ENCODE peak calls at places on chromosomes 11 and 22, in eight cellular contexts. One of them, this sample, is unnamed.

GRCh38 chr11:39209966-39210365 is 2249.5 kb downstream of the LRRC4C start:
- DNase-seq in iPS-NIHi11: no peak
- DNase-seq in activated gamma-delta T cell treated with anti-CD3 and anti-CD28 coated beads, Interleukin-2, amount 50 U/mL, for 16 hours: no peak
- DNase-seq in nephron progenitor cell: no peak
- DNase-seq in COR-L47: no peak
- DNase-seq in stimulated activated CD4-positive, alpha-beta T cell treated with anti-CD3 and anti-CD28 coated beads, Interleukin-15, amount 100 ng/mL, for 24 hours: no peak
- DNase-seq in germinal center: no peak
- DNase-seq in GOT3: no peak
- DNase-seq in this sample: no peak

GRCh38 chr11:62792193-62792575 is 378 bp upstream of the TMEM223 start:
- DNase-seq in iPS-NIHi11: peak; percentile 38
- DNase-seq in stimulated activated CD4-positive, alpha-beta T cell treated with anti-CD3 and anti-CD28 coated beads, Interleukin-15, amount 100 ng/mL, for 24 hours: peak; percentile 23
- DNase-seq in nephron progenitor cell: peak; percentile 39
- DNase-seq in germinal center: no peak
- DNase-seq in COR-L47: no peak
- DNase-seq in GOT3: no peak
- DNase-seq in activated gamma-delta T cell treated with anti-CD3 and anti-CD28 coated beads, Interleukin-2, amount 50 U/mL, for 16 hours: no peak
- DNase-seq in this sample: no peak

GRCh38 chr22:29816980-29817379 is 21.1 kb downstream of the ASCC2 start:
- DNase-seq in GOT3: no peak
- DNase-seq in iPS-NIHi11: no peak
- DNase-seq in germinal center: no peak
- DNase-seq in COR-L47: no peak
- DNase-seq in activated gamma-delta T cell treated with anti-CD3 and anti-CD28 coated beads, Interleukin-2, amount 50 U/mL, for 16 hours: no peak
- DNase-seq in stimulated activated CD4-positive, alpha-beta T cell treated with anti-CD3 and anti-CD28 coated beads, Interleukin-15, amount 100 ng/mL, for 24 hours: no peak
- DNase-seq in nephron progenitor cell: no peak
- DNase-seq in this sample: no peak

GRCh38 chr11:87428266-87428665 is 390.5 kb downstream of the TMEM135 start:
- DNase-seq in iPS-NIHi11: no peak
- DNase-seq in GOT3: no peak
- DNase-seq in stimulated activated CD4-positive, alpha-beta T cell treated with anti-CD3 and anti-CD28 coated beads, Interleukin-15, amount 100 ng/mL, for 24 hours: no peak
- DNase-seq in COR-L47: no peak
- DNase-seq in activated gamma-delta T cell treated with anti-CD3 and anti-CD28 coated beads, Interleukin-2, amount 50 U/mL, for 16 hours: no peak
- DNase-seq in germinal center: no peak
- DNase-seq in nephron progenitor cell: no peak
- DNase-seq in this sample: no peak

GRCh38 chr22:44932493-44932892 is 77.3 kb downstream of the PHF21B start:
- DNase-seq in stimulated activated CD4-positive, alpha-beta T cell treated with anti-CD3 and anti-CD28 coated beads, Interleukin-15, amount 100 ng/mL, for 24 hours: no peak
- DNase-seq in nephron progenitor cell: no peak
- DNase-seq in activated gamma-delta T cell treated with anti-CD3 and anti-CD28 coated beads, Interleukin-2, amount 50 U/mL, for 16 hours: no peak
- DNase-seq in germinal center: no peak
- DNase-seq in iPS-NIHi11: no peak
- DNase-seq in COR-L47: no peak
- DNase-seq in GOT3: no peak
- DNase-seq in this sample: no peak

GRCh38 chr11:35015621-35016387 is 99.4 kb downstream of the PDHX start:
- DNase-seq in COR-L47: no peak
- DNase-seq in germinal center: no peak
- DNase-seq in activated gamma-delta T cell treated with anti-CD3 and anti-CD28 coated beads, Interleukin-2, amount 50 U/mL, for 16 hours: no peak
- DNase-seq in stimulated activated CD4-positive, alpha-beta T cell treated with anti-CD3 and anti-CD28 coated beads, Interleukin-15, amount 100 ng/mL, for 24 hours: no peak
- DNase-seq in iPS-NIHi11: no peak
- DNase-seq in nephron progenitor cell: no peak
- DNase-seq in GOT3: no peak
- DNase-seq in this sample: no peak

GRCh38 chr11:46547579-46547978 is 46.2 kb downstream of the AMBRA1 start:
- DNase-seq in iPS-NIHi11: no peak
- DNase-seq in GOT3: no peak
- DNase-seq in germinal center: no peak
- DNase-seq in activated gamma-delta T cell treated with anti-CD3 and anti-CD28 coated beads, Interleukin-2, amount 50 U/mL, for 16 hours: no peak
- DNase-seq in nephron progenitor cell: no peak
- DNase-seq in COR-L47: no peak
- DNase-seq in stimulated activated CD4-positive, alpha-beta T cell treated with anti-CD3 and anti-CD28 coated beads, Interleukin-15, amount 100 ng/mL, for 24 hours: no peak
- DNase-seq in this sample: no peak

GRCh38 chr22:35399114-35399677 is 744 bp upstream of the MCM5 start:
- DNase-seq in GOT3: no peak
- DNase-seq in COR-L47: no peak
- DNase-seq in activated gamma-delta T cell treated with anti-CD3 and anti-CD28 coated beads, Interleukin-2, amount 50 U/mL, for 16 hours: no peak
- DNase-seq in germinal center: no peak
- DNase-seq in stimulated activated CD4-positive, alpha-beta T cell treated with anti-CD3 and anti-CD28 coated beads, Interleukin-15, amount 100 ng/mL, for 24 hours: peak; percentile 24
- DNase-seq in iPS-NIHi11: no peak
- DNase-seq in nephron progenitor cell: no peak
- DNase-seq in this sample: peak; percentile 56

GRCh38 chr22:42202669-42203068 is 67.8 kb downstream of the TCF20 start:
- DNase-seq in activated gamma-delta T cell treated with anti-CD3 and anti-CD28 coated beads, Interleukin-2, amount 50 U/mL, for 16 hours: peak; percentile 22
- DNase-seq in nephron progenitor cell: no peak
- DNase-seq in iPS-NIHi11: no peak
- DNase-seq in COR-L47: no peak
- DNase-seq in GOT3: no peak
- DNase-seq in stimulated activated CD4-positive, alpha-beta T cell treated with anti-CD3 and anti-CD28 coated beads, Interleukin-15, amount 100 ng/mL, for 24 hours: peak; percentile 69
- DNase-seq in germinal center: no peak
- DNase-seq in this sample: no peak

GRCh38 chr11:46246514-46246913 is 30.9 kb upstream of the CREB3L1 start:
- DNase-seq in germinal center: no peak
- DNase-seq in GOT3: no peak
- DNase-seq in iPS-NIHi11: no peak
- DNase-seq in stimulated activated CD4-positive, alpha-beta T cell treated with anti-CD3 and anti-CD28 coated beads, Interleukin-15, amount 100 ng/mL, for 24 hours: no peak
- DNase-seq in COR-L47: no peak
- DNase-seq in activated gamma-delta T cell treated with anti-CD3 and anti-CD28 coated beads, Interleukin-2, amount 50 U/mL, for 16 hours: no peak
- DNase-seq in nephron progenitor cell: no peak
- DNase-seq in this sample: no peak

GRCh38 chr11:12185914-12186313 is 75.5 kb downstream of the MICAL2 start:
- DNase-seq in nephron progenitor cell: no peak
- DNase-seq in COR-L47: no peak
- DNase-seq in GOT3: no peak
- DNase-seq in stimulated activated CD4-positive, alpha-beta T cell treated with anti-CD3 and anti-CD28 coated beads, Interleukin-15, amount 100 ng/mL, for 24 hours: no peak
- DNase-seq in activated gamma-delta T cell treated with anti-CD3 and anti-CD28 coated beads, Interleukin-2, amount 50 U/mL, for 16 hours: no peak
- DNase-seq in germinal center: no peak
- DNase-seq in iPS-NIHi11: no peak
- DNase-seq in this sample: no peak

GRCh38 chr11:69525516-69526452 is 44.3 kb downstream of the LINC01488 start:
- DNase-seq in germinal center: no peak
- DNase-seq in activated gamma-delta T cell treated with anti-CD3 and anti-CD28 coated beads, Interleukin-2, amount 50 U/mL, for 16 hours: no peak
- DNase-seq in GOT3: no peak
- DNase-seq in iPS-NIHi11: no peak
- DNase-seq in nephron progenitor cell: no peak
- DNase-seq in stimulated activated CD4-positive, alpha-beta T cell treated with anti-CD3 and anti-CD28 coated beads, Interleukin-15, amount 100 ng/mL, for 24 hours: no peak
- DNase-seq in COR-L47: no peak
- DNase-seq in this sample: no peak

GRCh38 chr11:43589601-43590250 is 90.8 kb upstream of the HSD17B12 start:
- DNase-seq in activated gamma-delta T cell treated with anti-CD3 and anti-CD28 coated beads, Interleukin-2, amount 50 U/mL, for 16 hours: no peak
- DNase-seq in iPS-NIHi11: no peak
- DNase-seq in nephron progenitor cell: no peak
- DNase-seq in GOT3: no peak
- DNase-seq in COR-L47: no peak
- DNase-seq in stimulated activated CD4-positive, alpha-beta T cell treated with anti-CD3 and anti-CD28 coated beads, Interleukin-15, amount 100 ng/mL, for 24 hours: no peak
- DNase-seq in germinal center: no peak
- DNase-seq in this sample: no peak

GRCh38 chr11:69372589-69373250 is 78.8 kb downstream of the MYEOV start:
- DNase-seq in stimulated activated CD4-positive, alpha-beta T cell treated with anti-CD3 and anti-CD28 coated beads, Interleukin-15, amount 100 ng/mL, for 24 hours: no peak
- DNase-seq in nephron progenitor cell: no peak
- DNase-seq in iPS-NIHi11: no peak
- DNase-seq in activated gamma-delta T cell treated with anti-CD3 and anti-CD28 coated beads, Interleukin-2, amount 50 U/mL, for 16 hours: no peak
- DNase-seq in GOT3: no peak
- DNase-seq in COR-L47: no peak
- DNase-seq in germinal center: no peak
- DNase-seq in this sample: no peak

GRCh38 chr11:21814169-21814568 is 378.7 kb upstream of the ANO5 start:
- DNase-seq in GOT3: no peak
- DNase-seq in nephron progenitor cell: no peak
- DNase-seq in stimulated activated CD4-positive, alpha-beta T cell treated with anti-CD3 and anti-CD28 coated beads, Interleukin-15, amount 100 ng/mL, for 24 hours: no peak
- DNase-seq in germinal center: no peak
- DNase-seq in activated gamma-delta T cell treated with anti-CD3 and anti-CD28 coated beads, Interleukin-2, amount 50 U/mL, for 16 hours: no peak
- DNase-seq in iPS-NIHi11: no peak
- DNase-seq in COR-L47: peak; percentile 43
- DNase-seq in this sample: no peak

GRCh38 chr11:59845399-59845798 is at the start of gene CBLIF:
- DNase-seq in germinal center: no peak
- DNase-seq in GOT3: no peak
- DNase-seq in stimulated activated CD4-positive, alpha-beta T cell treated with anti-CD3 and anti-CD28 coated beads, Interleukin-15, amount 100 ng/mL, for 24 hours: no peak
- DNase-seq in nephron progenitor cell: no peak
- DNase-seq in iPS-NIHi11: no peak
- DNase-seq in COR-L47: no peak
- DNase-seq in activated gamma-delta T cell treated with anti-CD3 and anti-CD28 coated beads, Interleukin-2, amount 50 U/mL, for 16 hours: no peak
- DNase-seq in this sample: no peak

GRCh38 chr22:32401486-32401885 is 10.6 kb downstream of the RTCB start:
- DNase-seq in nephron progenitor cell: no peak
- DNase-seq in GOT3: no peak
- DNase-seq in germinal center: no peak
- DNase-seq in iPS-NIHi11: no peak
- DNase-seq in activated gamma-delta T cell treated with anti-CD3 and anti-CD28 coated beads, Interleukin-2, amount 50 U/mL, for 16 hours: no peak
- DNase-seq in COR-L47: no peak
- DNase-seq in stimulated activated CD4-positive, alpha-beta T cell treated with anti-CD3 and anti-CD28 coated beads, Interleukin-15, amount 100 ng/mL, for 24 hours: no peak
- DNase-seq in this sample: no peak

GRCh38 chr11:119742263-119742861 is 13.4 kb upstream of the NECTIN1 start:
- DNase-seq in COR-L47: no peak
- DNase-seq in iPS-NIHi11: peak; percentile 85
- DNase-seq in activated gamma-delta T cell treated with anti-CD3 and anti-CD28 coated beads, Interleukin-2, amount 50 U/mL, for 16 hours: no peak
- DNase-seq in germinal center: no peak
- DNase-seq in stimulated activated CD4-positive, alpha-beta T cell treated with anti-CD3 and anti-CD28 coated beads, Interleukin-15, amount 100 ng/mL, for 24 hours: peak; percentile 38
- DNase-seq in GOT3: no peak
- DNase-seq in nephron progenitor cell: peak; percentile 72
- DNase-seq in this sample: no peak

GRCh38 chr22:17601031-17601430 is 27.5 kb downstream of the ATP6V1E1 start:
- DNase-seq in stimulated activated CD4-positive, alpha-beta T cell treated with anti-CD3 and anti-CD28 coated beads, Interleukin-15, amount 100 ng/mL, for 24 hours: no peak
- DNase-seq in iPS-NIHi11: no peak
- DNase-seq in COR-L47: no peak
- DNase-seq in nephron progenitor cell: no peak
- DNase-seq in GOT3: no peak
- DNase-seq in germinal center: no peak
- DNase-seq in activated gamma-delta T cell treated with anti-CD3 and anti-CD28 coated beads, Interleukin-2, amount 50 U/mL, for 16 hours: no peak
- DNase-seq in this sample: no peak

GRCh38 chr11:134502153-134502550 is 90.1 kb upstream of the B3GAT1 start:
- DNase-seq in GOT3: no peak
- DNase-seq in stimulated activated CD4-positive, alpha-beta T cell treated with anti-CD3 and anti-CD28 coated beads, Interleukin-15, amount 100 ng/mL, for 24 hours: no peak
- DNase-seq in COR-L47: no peak
- DNase-seq in activated gamma-delta T cell treated with anti-CD3 and anti-CD28 coated beads, Interleukin-2, amount 50 U/mL, for 16 hours: no peak
- DNase-seq in germinal center: no peak
- DNase-seq in nephron progenitor cell: no peak
- DNase-seq in iPS-NIHi11: no peak
- DNase-seq in this sample: no peak

GRCh38 chr11:2549080-2549479 is 104.3 kb downstream of the KCNQ1 start:
- DNase-seq in germinal center: no peak
- DNase-seq in COR-L47: no peak
- DNase-seq in nephron progenitor cell: no peak
- DNase-seq in activated gamma-delta T cell treated with anti-CD3 and anti-CD28 coated beads, Interleukin-2, amount 50 U/mL, for 16 hours: no peak
- DNase-seq in iPS-NIHi11: no peak
- DNase-seq in stimulated activated CD4-positive, alpha-beta T cell treated with anti-CD3 and anti-CD28 coated beads, Interleukin-15, amount 100 ng/mL, for 24 hours: no peak
- DNase-seq in GOT3: no peak
- DNase-seq in this sample: no peak

GRCh38 chr11:16981651-16982194 is 32.5 kb downstream of the PLEKHA7 start:
- DNase-seq in nephron progenitor cell: peak; percentile 29
- DNase-seq in germinal center: no peak
- DNase-seq in stimulated activated CD4-positive, alpha-beta T cell treated with anti-CD3 and anti-CD28 coated beads, Interleukin-15, amount 100 ng/mL, for 24 hours: no peak
- DNase-seq in GOT3: no peak
- DNase-seq in iPS-NIHi11: peak; percentile 77
- DNase-seq in COR-L47: no peak
- DNase-seq in activated gamma-delta T cell treated with anti-CD3 and anti-CD28 coated beads, Interleukin-2, amount 50 U/mL, for 16 hours: no peak
- DNase-seq in this sample: no peak

GRCh38 chr22:42192547-42192946 is 61.9 kb upstream of the CYP2D6 start:
- DNase-seq in stimulated activated CD4-positive, alpha-beta T cell treated with anti-CD3 and anti-CD28 coated beads, Interleukin-15, amount 100 ng/mL, for 24 hours: no peak
- DNase-seq in germinal center: no peak
- DNase-seq in COR-L47: no peak
- DNase-seq in nephron progenitor cell: no peak
- DNase-seq in activated gamma-delta T cell treated with anti-CD3 and anti-CD28 coated beads, Interleukin-2, amount 50 U/mL, for 16 hours: no peak
- DNase-seq in GOT3: no peak
- DNase-seq in iPS-NIHi11: no peak
- DNase-seq in this sample: no peak

GRCh38 chr11:35173011-35173511 is 34.1 kb downstream of the CD44 start:
- DNase-seq in GOT3: no peak
- DNase-seq in germinal center: peak; percentile 35
- DNase-seq in iPS-NIHi11: no peak
- DNase-seq in stimulated activated CD4-positive, alpha-beta T cell treated with anti-CD3 and anti-CD28 coated beads, Interleukin-15, amount 100 ng/mL, for 24 hours: no peak
- DNase-seq in activated gamma-delta T cell treated with anti-CD3 and anti-CD28 coated beads, Interleukin-2, amount 50 U/mL, for 16 hours: no peak
- DNase-seq in COR-L47: no peak
- DNase-seq in nephron progenitor cell: no peak
- DNase-seq in this sample: no peak

GRCh38 chr22:47188337-47189055 is 426.0 kb downstream of the TBC1D22A start:
- DNase-seq in activated gamma-delta T cell treated with anti-CD3 and anti-CD28 coated beads, Interleukin-2, amount 50 U/mL, for 16 hours: no peak
- DNase-seq in GOT3: no peak
- DNase-seq in germinal center: no peak
- DNase-seq in stimulated activated CD4-positive, alpha-beta T cell treated with anti-CD3 and anti-CD28 coated beads, Interleukin-15, amount 100 ng/mL, for 24 hours: no peak
- DNase-seq in COR-L47: no peak
- DNase-seq in iPS-NIHi11: no peak
- DNase-seq in nephron progenitor cell: no peak
- DNase-seq in this sample: no peak

GRCh38 chr22:35892192-35892591 is 136.4 kb downstream of the RBFOX2 start:
- DNase-seq in COR-L47: no peak
- DNase-seq in stimulated activated CD4-positive, alpha-beta T cell treated with anti-CD3 and anti-CD28 coated beads, Interleukin-15, amount 100 ng/mL, for 24 hours: no peak
- DNase-seq in nephron progenitor cell: no peak
- DNase-seq in iPS-NIHi11: no peak
- DNase-seq in GOT3: no peak
- DNase-seq in activated gamma-delta T cell treated with anti-CD3 and anti-CD28 coated beads, Interleukin-2, amount 50 U/mL, for 16 hours: no peak
- DNase-seq in germinal center: no peak
- DNase-seq in this sample: no peak

GRCh38 chr11:78773503-78773902 is 198.8 kb upstream of the NARS2 start:
- DNase-seq in germinal center: no peak
- DNase-seq in iPS-NIHi11: no peak
- DNase-seq in COR-L47: no peak
- DNase-seq in activated gamma-delta T cell treated with anti-CD3 and anti-CD28 coated beads, Interleukin-2, amount 50 U/mL, for 16 hours: no peak
- DNase-seq in GOT3: no peak
- DNase-seq in nephron progenitor cell: no peak
- DNase-seq in stimulated activated CD4-positive, alpha-beta T cell treated with anti-CD3 and anti-CD28 coated beads, Interleukin-15, amount 100 ng/mL, for 24 hours: no peak
- DNase-seq in this sample: no peak

GRCh38 chr11:18698341-18699268 is at the start of gene TMEM86A:
- DNase-seq in COR-L47: peak; percentile 87
- DNase-seq in germinal center: peak; percentile 92
- DNase-seq in nephron progenitor cell: peak; percentile 97
- DNase-seq in GOT3: peak; percentile 14
- DNase-seq in stimulated activated CD4-positive, alpha-beta T cell treated with anti-CD3 and anti-CD28 coated beads, Interleukin-15, amount 100 ng/mL, for 24 hours: peak; percentile 94
- DNase-seq in activated gamma-delta T cell treated with anti-CD3 and anti-CD28 coated beads, Interleukin-2, amount 50 U/mL, for 16 hours: peak; percentile 81
- DNase-seq in iPS-NIHi11: peak; percentile 99
- DNase-seq in this sample: peak; percentile 79

GRCh38 chr22:36770116-36770945 is 5.6 kb downstream of the IFT27 start:
- DNase-seq in iPS-NIHi11: peak; percentile 49
- DNase-seq in nephron progenitor cell: peak; percentile 41
- DNase-seq in COR-L47: no peak
- DNase-seq in activated gamma-delta T cell treated with anti-CD3 and anti-CD28 coated beads, Interleukin-2, amount 50 U/mL, for 16 hours: no peak
- DNase-seq in stimulated activated CD4-positive, alpha-beta T cell treated with anti-CD3 and anti-CD28 coated beads, Interleukin-15, amount 100 ng/mL, for 24 hours: no peak
- DNase-seq in germinal center: no peak
- DNase-seq in GOT3: no peak
- DNase-seq in this sample: no peak

GRCh38 chr11:66448523-66448922 is 9.9 kb upstream of the MRPL11 start:
- DNase-seq in activated gamma-delta T cell treated with anti-CD3 and anti-CD28 coated beads, Interleukin-2, amount 50 U/mL, for 16 hours: no peak
- DNase-seq in stimulated activated CD4-positive, alpha-beta T cell treated with anti-CD3 and anti-CD28 coated beads, Interleukin-15, amount 100 ng/mL, for 24 hours: no peak
- DNase-seq in GOT3: no peak
- DNase-seq in nephron progenitor cell: no peak
- DNase-seq in COR-L47: no peak
- DNase-seq in iPS-NIHi11: no peak
- DNase-seq in germinal center: no peak
- DNase-seq in this sample: no peak

GRCh38 chr22:47678667-47679287 is 916.3 kb downstream of the TBC1D22A start:
- DNase-seq in nephron progenitor cell: no peak
- DNase-seq in COR-L47: no peak
- DNase-seq in GOT3: no peak
- DNase-seq in iPS-NIHi11: peak; percentile 19
- DNase-seq in germinal center: no peak
- DNase-seq in stimulated activated CD4-positive, alpha-beta T cell treated with anti-CD3 and anti-CD28 coated beads, Interleukin-15, amount 100 ng/mL, for 24 hours: no peak
- DNase-seq in activated gamma-delta T cell treated with anti-CD3 and anti-CD28 coated beads, Interleukin-2, amount 50 U/mL, for 16 hours: no peak
- DNase-seq in this sample: no peak

GRCh38 chr22:27307545-27308279 is 493.8 kb downstream of the MN1 start:
- DNase-seq in GOT3: no peak
- DNase-seq in nephron progenitor cell: no peak
- DNase-seq in stimulated activated CD4-positive, alpha-beta T cell treated with anti-CD3 and anti-CD28 coated beads, Interleukin-15, amount 100 ng/mL, for 24 hours: no peak
- DNase-seq in activated gamma-delta T cell treated with anti-CD3 and anti-CD28 coated beads, Interleukin-2, amount 50 U/mL, for 16 hours: no peak
- DNase-seq in germinal center: no peak
- DNase-seq in COR-L47: no peak
- DNase-seq in iPS-NIHi11: no peak
- DNase-seq in this sample: no peak

GRCh38 chr11:102560555-102561011 is 30.0 kb upstream of the MMP7 start:
- DNase-seq in COR-L47: no peak
- DNase-seq in iPS-NIHi11: no peak
- DNase-seq in nephron progenitor cell: no peak
- DNase-seq in GOT3: no peak
- DNase-seq in activated gamma-delta T cell treated with anti-CD3 and anti-CD28 coated beads, Interleukin-2, amount 50 U/mL, for 16 hours: no peak
- DNase-seq in stimulated activated CD4-positive, alpha-beta T cell treated with anti-CD3 and anti-CD28 coated beads, Interleukin-15, amount 100 ng/mL, for 24 hours: no peak
- DNase-seq in germinal center: peak; percentile 45
- DNase-seq in this sample: peak; percentile 65

GRCh38 chr11:32385998-32386397 is 49.3 kb downstream of the WT1 start:
- DNase-seq in nephron progenitor cell: no peak
- DNase-seq in stimulated activated CD4-positive, alpha-beta T cell treated with anti-CD3 and anti-CD28 coated beads, Interleukin-15, amount 100 ng/mL, for 24 hours: no peak
- DNase-seq in COR-L47: no peak
- DNase-seq in GOT3: no peak
- DNase-seq in germinal center: no peak
- DNase-seq in activated gamma-delta T cell treated with anti-CD3 and anti-CD28 coated beads, Interleukin-2, amount 50 U/mL, for 16 hours: no peak
- DNase-seq in iPS-NIHi11: peak; percentile 71
- DNase-seq in this sample: peak; percentile 8

This sample was measured in RPMI8226.